ENCODE peak calls at places on chromosomes 1 and 21, in four cellular contexts. O is heart right ventricle, J is left ventricle myocardium inferior, S is cardiac muscle cell. A is an unnamed sample. For H3K4me1, the result is how much of the 10 kb centered on the place peaks cover.

GRCh38 chr1:40802078-40803075 is 18.8 kb downstream of the KCNQ4 start:
- DNase-seq in O (peak), J (peak), S (peak), A (peak)

GRCh38 chr1:56370513-56370912 is 208.8 kb downstream of the PLPP3 start:
- DNase-seq in O (no peak), J (no peak), S (no peak), A (no peak)

GRCh38 chr1:45802343-45803298 is 791 bp upstream of the MAST2 start:
- DNase-seq in O (peak), J (peak), S (peak), A (peak)

GRCh38 chr1:218760601-218761570 is 412.8 kb upstream of the LYPLAL1 start:
- DNase-seq in O (no peak), J (no peak), S (peak), A (no peak)

GRCh38 chr1:36096500-36097412 is 8.1 kb downstream of the ADPRS start:
- DNase-seq in O (no peak), J (no peak), S (peak), A (no peak)

GRCh38 chr1:186574951-186575747 is 105.1 kb downstream of the PTGS2 start:
- DNase-seq in O (no peak), J (no peak), S (peak), A (no peak)

GRCh38 chr1:20896824-20897223 is 109.7 kb upstream of the HP1BP3 start:
- DNase-seq in O (no peak), J (no peak), S (peak), A (peak)

GRCh38 chr1:26959722-26960624 is at the start of gene KDF1:
- DNase-seq in O (no peak), J (no peak), S (no peak), A (no peak)

GRCh38 chr1:2082064-2082463 is 31.9 kb downstream of the PRKCZ start:
- DNase-seq in O (no peak), J (no peak), S (no peak), A (no peak)

GRCh38 chr1:160070243-160071163 is 543 bp upstream of the KCNJ10 start:
- DNase-seq in O (peak), J (peak), S (peak), A (peak)

GRCh38 chr1:61641578-61642336 is 83.2 kb downstream of the TM2D1 start:
- DNase-seq in O (peak), J (peak), S (peak), A (peak)

DNA sequence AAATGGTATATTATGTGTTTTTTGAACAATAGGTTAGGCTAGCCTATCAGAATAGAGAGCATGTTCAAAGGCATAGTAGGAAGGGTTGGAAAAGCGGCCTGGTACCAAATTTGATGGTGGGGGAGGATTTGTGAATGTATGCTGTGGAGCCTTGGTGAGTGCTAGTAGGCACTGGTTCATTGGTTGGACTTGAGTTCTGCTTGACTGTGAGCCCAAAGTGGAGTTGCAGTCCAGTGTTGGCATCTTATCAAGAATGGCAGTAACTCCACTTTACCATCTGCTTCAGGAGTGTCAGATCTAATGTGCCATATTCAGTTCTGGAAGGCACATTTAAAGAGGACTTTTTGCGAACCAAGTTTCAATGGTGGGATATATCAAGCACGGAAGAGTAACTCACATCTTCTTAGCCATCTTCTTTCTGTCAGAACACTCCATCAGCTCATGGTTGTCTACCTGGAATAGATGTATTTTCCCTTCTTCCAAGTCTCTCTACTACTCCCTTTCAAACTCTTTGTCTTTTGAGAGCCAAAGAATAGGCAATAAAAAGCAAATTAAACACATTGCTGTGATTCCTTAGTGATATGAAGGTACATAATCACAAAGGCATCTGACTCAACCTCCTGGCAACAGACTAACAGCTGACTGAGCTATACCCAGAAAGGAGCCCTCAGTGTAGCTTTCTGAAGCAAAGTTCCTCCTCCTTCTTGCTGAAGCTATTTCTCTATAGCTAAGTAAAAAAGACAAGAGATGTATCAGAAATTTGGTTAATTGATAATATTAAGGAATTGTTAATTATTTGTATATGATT is 21.7 kb downstream of the LRRC8B start:
- DNase-seq in O (no peak), J (no peak), S (peak), A (no peak)
- H3K4me3 ChIP-seq in O (no peak), J (no peak), S (no peak), A (no peak)

GRCh38 chr21:34204021-34204420 is 130.6 kb downstream of the MRPS6 start:
- DNase-seq in O (no peak), J (no peak), S (no peak), A (no peak)

GRCh38 chr21:34201001-34201400 is 127.6 kb downstream of the MRPS6 start:
- DNase-seq in O (no peak), J (no peak), S (no peak), A (no peak)

GRCh38 chr21:34204481-34205439 is 131.4 kb downstream of the MRPS6 start:
- DNase-seq in O (no peak), J (no peak), S (no peak), A (no peak)

GRCh38 chr21:34201441-34201838 is 128.1 kb downstream of the MRPS6 start:
- DNase-seq in O (no peak), J (no peak), S (no peak), A (no peak)

DNA sequence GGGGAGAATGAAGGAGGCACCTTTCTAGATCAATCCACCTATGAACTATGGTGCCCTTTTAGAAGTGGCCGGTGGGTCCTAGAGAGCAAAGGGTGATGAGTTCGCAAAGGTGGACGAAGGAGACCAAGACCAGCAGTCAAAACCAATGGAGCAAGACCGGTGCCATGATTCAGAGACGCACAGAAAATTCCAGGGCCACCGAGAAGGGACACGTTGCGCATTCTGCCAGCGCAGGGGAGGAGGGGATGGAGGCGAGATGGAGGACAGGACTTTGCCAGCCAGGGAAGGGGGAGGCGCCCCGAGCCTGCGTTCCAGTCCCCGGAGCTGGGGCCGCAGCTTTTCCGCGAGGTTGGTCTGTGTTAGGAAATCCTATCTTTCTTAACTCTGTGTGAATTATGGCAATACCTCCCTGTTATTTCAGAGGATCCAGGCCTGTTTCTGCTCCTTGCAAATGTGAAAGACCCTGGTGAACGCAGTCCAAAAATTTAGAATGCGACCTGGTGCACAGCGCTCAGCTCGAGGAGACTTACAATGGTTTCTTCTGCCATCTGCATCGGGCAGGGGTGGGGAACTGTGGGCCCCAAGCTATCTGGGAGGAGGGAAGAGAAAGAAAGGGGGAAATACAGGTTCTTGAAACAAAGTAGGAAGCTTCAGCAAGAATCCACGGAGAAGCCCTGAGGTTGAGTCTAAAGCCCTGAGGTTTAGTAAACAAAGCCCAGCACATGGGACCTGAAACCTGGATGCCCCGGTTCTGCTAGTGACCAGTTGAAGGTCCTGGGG is 129.4 kb downstream of the MRPS6 start:
- DNase-seq in O (no peak), J (peak), S (peak), A (no peak)
- H3K4me1 ChIP-seq in O (under half), J (under half), S (under half), A (under half)

GRCh38 chr1:89198081-89198480 is 661 bp downstream of the GBP4 start:
- DNase-seq in O (no peak), J (no peak), S (peak), A (no peak)
- H3K4me3 ChIP-seq in O (peak), J (peak), S (peak), A (peak)

GRCh38 chr1:111505641-111506119 is 2.2 kb upstream of the ADORA3 start:
- DNase-seq in O (no peak), J (no peak), S (no peak), A (no peak)

GRCh38 chr1:111507411-111508201 is 4.2 kb upstream of the ADORA3 start:
- DNase-seq in O (peak), J (peak), S (peak), A (peak)

GRCh38 chr1:111506561-111506960 is 3.1 kb upstream of the ADORA3 start:
- DNase-seq in O (no peak), J (no peak), S (no peak), A (no peak)

GRCh38 chr1:111503585-111504060 is at the start of the genes ADORA3 and TMIGD3:
- DNase-seq in O (no peak), J (no peak), S (no peak), A (no peak)

GRCh38 chr1:111504097-111504496 is 664 bp upstream of the ADORA3 start:
- DNase-seq in O (no peak), J (no peak), S (no peak), A (no peak)
- H3K4me1 ChIP-seq in O (under half), J (under half), S (under half), A (under half)